ENCODE peak calls at places on chromosomes 2 and 18, in four cellular contexts. P is fibroblast of pulmonary artery, E is thoracic aorta, Q is uterus. O is an unnamed sample.

GRCh38 chr2:138059967-138060635 is 95.8 kb downstream of the HNMT start:
- DNase-seq in E (peak), Q (peak), P (peak), O (no peak)

GRCh38 chr2:10048501-10049171 is 5.3 kb downstream of the KLF11 start:
- DNase-seq in E (no peak), P (peak), Q (no peak), O (no peak)

GRCh38 chr2:218883491-218884490 is 3.1 kb downstream of the WNT10A start:
- DNase-seq in P (no peak), Q (no peak), E (no peak), O (no peak)

GRCh38 chr2:191740776-191741175 is 62.8 kb downstream of the NABP1 start:
- DNase-seq in P (no peak), Q (no peak), E (no peak), O (no peak)

GRCh38 chr2:100214265-100214961 is 72.0 kb upstream of the AFF3 start:
- DNase-seq in P (no peak), E (no peak), Q (peak), O (no peak)

GRCh38 chr2:19838616-19839015 is 63.2 kb downstream of the TTC32 start:
- DNase-seq in Q (no peak), E (no peak), P (no peak), O (no peak)

GRCh38 chr18:12271376-12272235 is 17.4 kb downstream of the CIDEA start:
- DNase-seq in Q (peak), P (peak), E (no peak), O (no peak)

GRCh38 chr18:3994061-3994687 is 460.9 kb downstream of the DLGAP1 start:
- DNase-seq in P (no peak), E (no peak), Q (no peak), O (no peak)

GRCh38 chr2:37670378-37671012 is 947 bp downstream of the CDC42EP3 start:
- DNase-seq in Q (no peak), E (no peak), P (peak), O (no peak)

GRCh38 chr2:70247364-70248144 is 874 bp downstream of the TIA1 start:
- DNase-seq in P (peak), Q (no peak), E (no peak), O (no peak)

GRCh38 chr2:85318222-85319182 is 9.3 kb downstream of the TGOLN2 start:
- DNase-seq in P (peak), E (no peak), Q (no peak), O (no peak)

GRCh38 chr2:120651818-120652217 is 83.8 kb upstream of the GLI2 start:
- DNase-seq in P (no peak), Q (no peak), E (no peak), O (no peak)

GRCh38 chr2:127143851-127144782 is 37.2 kb upstream of the BIN1 start:
- DNase-seq in E (no peak), P (peak), Q (no peak), O (peak)

GRCh38 chr18:40407913-40408312 is 1547.1 kb upstream of the PIK3C3 start:
- DNase-seq in P (peak), E (no peak), Q (no peak), O (no peak)

GRCh38 chr2:134401081-134401497 is 147.2 kb downstream of the MGAT5 start:
- DNase-seq in Q (peak), E (no peak), P (peak), O (no peak)

GRCh38 chr2:237092920-237093781 is 7.5 kb downstream of the COPS8 start:
- DNase-seq in P (peak), E (no peak), Q (peak), O (peak)

GRCh38 chr18:44733754-44734465 is 53.2 kb downstream of the SETBP1 start:
- DNase-seq in E (no peak), Q (no peak), P (no peak), O (no peak)

GRCh38 chr2:128412181-128412871 is 93.7 kb upstream of the HS6ST1 start:
- DNase-seq in P (no peak), Q (no peak), E (no peak), O (no peak)

GRCh38 chr2:65198737-65199136 is 28.9 kb upstream of the ACTR2 start:
- DNase-seq in E (no peak), Q (no peak), P (no peak), O (peak)

GRCh38 chr2:75729861-75730260 is 19.1 kb upstream of the GCFC2 start:
- DNase-seq in E (no peak), Q (no peak), P (peak), O (no peak)

GRCh38 chr2:105894327-105894944 is 149.7 kb downstream of the NCK2 start:
- DNase-seq in E (no peak), P (no peak), Q (no peak), O (no peak)

GRCh38 chr2:119223521-119224390 is at the start of gene STEAP3:
- DNase-seq in E (peak), Q (peak), P (peak), O (peak)

GRCh38 chr2:48838029-48838428 is 82.5 kb upstream of the LHCGR start:
- DNase-seq in Q (no peak), E (no peak), P (no peak), O (no peak)

GRCh38 chr2:176136375-176137248 is 7.1 kb downstream of the HOXD8 start:
- DNase-seq in Q (peak), E (no peak), P (no peak), O (no peak)

GRCh38 chr18:77635441-77635840 is 385.8 kb downstream of the GALR1 start:
- DNase-seq in E (no peak), P (peak), Q (peak), O (peak)

GRCh38 chr2:233831011-233831721 is 23.2 kb downstream of the HJURP start:
- DNase-seq in Q (no peak), E (no peak), P (no peak), O (no peak)

GRCh38 chr2:135742307-135742838 is 718 bp downstream of the UBXN4 start:
- DNase-seq in Q (peak), E (no peak), P (peak), O (no peak)

GRCh38 chr2:16607306-16607705 is 58.3 kb downstream of the CYRIA start:
- DNase-seq in E (no peak), Q (no peak), P (no peak), O (no peak)

GRCh38 chr2:46469116-46469515 is 10.2 kb upstream of the TMEM247 start:
- DNase-seq in P (no peak), E (no peak), Q (no peak), O (no peak)

GRCh38 chr18:68397241-68398035 is 317.5 kb downstream of the TMX3 start:
- DNase-seq in P (peak), Q (no peak), E (no peak), O (no peak)

GRCh38 chr2:56347881-56348280 is 164.1 kb downstream of the CCDC85A start:
- DNase-seq in P (no peak), E (no peak), Q (no peak), O (no peak)

GRCh38 chr2:11932896-11933295 is 186.5 kb downstream of the LPIN1 start:
- DNase-seq in Q (no peak), E (no peak), P (peak), O (no peak)

GRCh38 chr18:11860594-11861450 is 9.6 kb downstream of the CHMP1B start:
- DNase-seq in P (no peak), E (no peak), Q (no peak), O (no peak)

GRCh38 chr2:25570161-25570840 is 103.1 kb downstream of the DTNB start:
- DNase-seq in E (no peak), Q (no peak), P (peak), O (no peak)

GRCh38 chr2:25566694-25567093 is 106.7 kb downstream of the DTNB start:
- DNase-seq in E (no peak), Q (no peak), P (peak), O (no peak)

GRCh38 chr2:25566094-25566493 is 107.3 kb downstream of the DTNB start:
- DNase-seq in Q (no peak), P (no peak), E (no peak), O (no peak)

GRCh38 chr2:25572638-25573037 is 100.7 kb downstream of the DTNB start:
- DNase-seq in P (no peak), Q (no peak), E (no peak), O (no peak)

DNA sequence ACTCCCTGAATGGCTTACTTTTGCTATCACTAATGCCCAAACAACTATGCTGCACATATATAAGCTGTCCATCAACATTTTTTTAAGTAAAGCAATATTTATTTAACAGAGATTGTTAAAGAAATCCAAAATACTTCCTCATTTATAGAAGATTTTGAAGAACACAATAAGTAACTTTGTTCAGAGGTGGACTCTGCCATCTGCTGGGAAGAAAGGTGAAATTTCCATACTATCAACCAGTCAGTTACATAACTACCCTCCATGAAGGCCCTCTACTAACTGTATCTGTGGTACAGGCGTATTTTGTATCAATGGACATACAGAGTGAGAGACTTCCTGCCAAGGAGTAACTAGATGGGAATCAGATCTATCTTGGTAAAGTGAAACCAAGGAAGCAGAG is 106.0 kb downstream of the DTNB start:
- DNase-seq in Q (no peak), P (peak), E (no peak), O (no peak)
- TF ChIP-seq CTCF in Q (no peak), P (peak), E (peak), O (no peak)

GRCh38 chr2:26314243-26314642 is 31.7 kb upstream of the SELENOI start:
- DNase-seq in Q (no peak), P (no peak), E (no peak), O (no peak)
- TF ChIP-seq CTCF in Q (no peak), P (no peak), E (no peak), O (no peak)

GRCh38 chr2:62196278-62196901 is 475 bp downstream of the B3GNT2 start:
- DNase-seq in P (no peak), E (no peak), Q (peak), O (no peak)

GRCh38 chr2:62197609-62198236 is 1.8 kb downstream of the B3GNT2 start:
- DNase-seq in E (no peak), Q (peak), P (no peak), O (no peak)

GRCh38 chr2:62195421-62196277 is at the start of gene B3GNT2:
- DNase-seq in E (peak), Q (peak), P (peak), O (peak)

GRCh38 chr2:62198237-62198633 is 2.3 kb downstream of the B3GNT2 start:
- DNase-seq in Q (no peak), P (no peak), E (no peak), O (no peak)

GRCh38 chr2:62197017-62197586 is 1.2 kb downstream of the B3GNT2 start:
- DNase-seq in P (no peak), E (no peak), Q (peak), O (no peak)
- TF ChIP-seq CTCF in P (peak), E (no peak), Q (peak), O (peak)

GRCh38 chr2:61538920-61539559 is 884 bp upstream of the XPO1 start:
- DNase-seq in Q (peak), E (no peak), P (peak), O (peak)

GRCh38 chr2:61538179-61538919 is at the start of gene XPO1:
- DNase-seq in P (peak), Q (peak), E (peak), O (peak)

GRCh38 chr2:61537590-61538178 is 472 bp downstream of the XPO1 start:
- DNase-seq in Q (no peak), E (peak), P (no peak), O (no peak)

DNA sequence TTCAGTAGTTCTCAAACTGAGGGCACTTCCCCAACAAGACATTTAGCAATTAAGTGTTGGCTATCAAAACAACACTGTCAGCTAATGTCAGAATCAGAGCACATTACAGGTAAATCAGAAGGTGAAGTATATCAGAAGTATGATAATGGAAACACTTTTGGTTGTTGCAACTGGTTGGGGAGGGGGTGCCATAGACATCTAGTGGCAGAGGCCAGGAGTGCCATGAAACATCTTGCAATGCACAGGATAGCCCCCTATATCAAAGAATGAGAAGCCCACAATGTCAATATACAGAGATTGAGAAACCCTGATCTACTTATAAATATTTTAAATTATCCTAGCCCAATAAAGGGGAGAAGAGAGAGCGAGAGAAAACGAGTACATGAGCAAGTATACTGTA is 4.9 kb upstream of the XPO1 start:
- DNase-seq in E (no peak), Q (no peak), P (no peak), O (no peak)
- TF ChIP-seq CTCF in E (no peak), Q (no peak), P (no peak), O (no peak)

DNA sequence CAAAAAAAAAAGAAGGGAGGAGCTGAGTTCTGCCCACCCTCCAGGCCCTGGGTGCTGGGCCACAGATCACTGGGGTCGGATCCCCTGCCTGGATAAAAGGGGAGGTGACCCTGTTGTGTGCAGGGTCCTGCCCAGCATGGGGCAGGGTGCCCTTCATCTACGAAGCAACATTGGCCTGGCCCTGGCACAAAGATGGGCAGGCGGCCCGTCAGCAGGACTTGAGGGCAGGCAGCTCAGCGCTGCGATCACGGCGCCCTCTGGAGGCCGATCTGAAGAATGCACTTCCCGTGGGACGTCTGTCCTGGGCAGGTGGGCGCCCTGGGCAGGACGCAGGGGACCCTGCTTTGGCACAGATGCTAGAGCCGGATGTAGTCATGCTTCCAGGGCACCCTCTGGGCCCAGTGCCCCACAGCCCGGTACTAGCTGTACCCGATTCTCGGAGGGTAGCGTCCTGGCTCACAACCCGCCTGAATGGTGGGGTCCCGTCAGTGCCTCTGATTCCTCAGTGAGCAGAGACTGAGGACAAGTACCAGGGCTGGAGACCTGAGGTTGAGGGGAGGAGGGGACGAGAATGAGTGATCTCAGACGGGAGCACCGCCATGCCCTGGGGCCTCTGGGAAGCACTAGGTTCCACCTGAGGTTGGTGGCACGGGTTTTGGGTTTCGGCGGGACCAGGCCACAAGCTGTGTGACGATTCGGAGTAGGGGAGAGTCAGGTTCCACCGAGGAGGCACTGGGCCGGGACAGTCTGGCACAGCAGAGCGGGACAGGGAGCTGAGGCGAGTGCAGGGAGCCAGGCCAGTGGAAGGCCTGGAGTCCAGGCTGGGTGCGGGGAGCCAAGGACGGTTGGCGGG is 18.0 kb downstream of the ARID5A start:
- DNase-seq in P (peak), E (no peak), Q (peak), O (peak)
- TF ChIP-seq CTCF in P (peak), E (peak), Q (peak), O (peak)

DNA sequence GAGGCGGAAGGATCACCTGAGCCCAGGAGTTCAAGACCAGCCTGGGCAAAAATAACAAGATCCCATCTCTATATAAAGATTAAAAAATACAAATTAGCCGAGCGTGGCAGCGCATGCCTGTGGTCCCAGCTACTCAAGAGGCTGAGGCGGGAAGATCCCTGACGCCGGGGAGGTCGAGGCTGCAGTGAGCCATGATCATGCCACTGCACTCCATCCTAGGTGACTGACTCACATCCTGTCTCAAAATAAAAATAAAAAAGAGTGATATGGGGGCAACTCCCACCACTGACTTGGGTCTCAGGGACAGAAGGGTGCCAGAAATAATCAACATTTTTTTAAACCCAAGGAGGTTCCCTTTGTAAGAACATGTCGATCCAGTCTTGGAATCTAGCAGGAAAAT is 37.6 kb downstream of the ZNF516 start:
- DNase-seq in E (no peak), Q (no peak), P (no peak), O (peak)
- TF ChIP-seq CTCF in E (no peak), Q (no peak), P (no peak), O (no peak)

GRCh38 chr2:143701785-143702184 is 572.6 kb downstream of the ARHGAP15 start:
- DNase-seq in P (no peak), Q (no peak), E (no peak), O (no peak)
- TF ChIP-seq CTCF in P (no peak), Q (no peak), E (no peak), O (no peak)